ENCODE peak calls at places on chromosomes 4 and X, in six cellular contexts. L is fibroblast of lung, X is neural progenitor cell, W is mammary epithelial cell, J is GM23248, O is GM23338. H is an unnamed sample.

GRCh38 chr4:1099270-1099669 is 14.1 kb downstream of the RNF212 start:
- DNase-seq in W (no peak), L (no peak), O (no peak), X (no peak), J (no peak), H (no peak)

GRCh38 chrX:18410038-18410437 is 15.4 kb upstream of the CDKL5 start:
- DNase-seq in X (peak), L (peak), W (no peak), O (peak), J (peak), H (peak)

GRCh38 chr4:52051615-52052474 is 741 bp downstream of the SPATA18 start:
- DNase-seq in J (peak), W (peak), L (peak), X (peak), O (peak), H (peak)

GRCh38 chr4:113446019-113446418 is 315.5 kb downstream of the CAMK2D start:
- DNase-seq in W (peak), O (no peak), J (peak), L (peak), X (peak), H (peak)

GRCh38 chr4:187480146-187481145 is 515.1 kb upstream of the ZFP42 start:
- DNase-seq in X (no peak), J (peak), O (no peak), W (peak), L (peak), H (peak)

GRCh38 chrX:14266702-14267101 is 237.0 kb upstream of the GEMIN8 start:
- DNase-seq in W (no peak), O (no peak), J (no peak), X (no peak), L (no peak), H (no peak)

GRCh38 chr4:91064157-91064853 is 937.1 kb downstream of the CCSER1 start:
- DNase-seq in O (peak), L (peak), W (peak), J (no peak), X (peak), H (peak)

GRCh38 chr4:140189846-140190245 is 35.9 kb upstream of the MAML3 start:
- DNase-seq in L (no peak), X (no peak), O (no peak), J (no peak), W (no peak), H (no peak)

GRCh38 chr4:123621072-123621705 is 224.6 kb downstream of the SPRY1 start:
- DNase-seq in L (no peak), J (no peak), X (no peak), O (no peak), W (peak), H (peak)

GRCh38 chrX:154779261-154779660 is 16.6 kb downstream of the DKC1 start:
- DNase-seq in W (no peak), X (no peak), O (no peak), J (peak), L (peak), H (peak)

GRCh38 chr4:2280531-2281300 is 18.8 kb upstream of the MXD4 start:
- DNase-seq in W (no peak), X (no peak), J (no peak), O (no peak), L (no peak), H (no peak)

GRCh38 chr4:168647976-168648375 is 151.1 kb downstream of the PALLD start:
- DNase-seq in W (no peak), O (no peak), L (no peak), X (no peak), J (no peak), H (no peak)

GRCh38 chr4:167032876-167033275 is 201.4 kb downstream of the SPOCK3 start:
- DNase-seq in O (no peak), L (peak), X (no peak), W (peak), J (no peak), H (peak)

GRCh38 chrX:13369541-13370140 is 49.8 kb upstream of the ATXN3L start:
- DNase-seq in J (no peak), L (no peak), X (peak), W (no peak), O (no peak), H (no peak)

GRCh38 chr4:154231796-154232478 is 259.7 kb downstream of the DCHS2 start:
- DNase-seq in W (no peak), J (peak), L (no peak), X (no peak), O (no peak), H (no peak)

GRCh38 chr4:31106419-31106818 is 386.2 kb downstream of the PCDH7 start:
- DNase-seq in W (no peak), O (no peak), J (no peak), X (no peak), L (no peak), H (no peak)

GRCh38 chrX:64843224-64843623 is 133.0 kb downstream of the ZC4H2 start:
- DNase-seq in L (no peak), W (no peak), X (no peak), J (no peak), O (no peak), H (no peak)

GRCh38 chr4:111802191-111802590 is 343.1 kb upstream of the FAM241A start:
- DNase-seq in O (no peak), J (peak), W (peak), X (no peak), L (peak), H (no peak)

GRCh38 chr4:3524920-3525319 is 7.3 kb downstream of the LRPAP1 start:
- DNase-seq in W (no peak), J (no peak), O (no peak), X (no peak), L (no peak), H (no peak)

GRCh38 chr4:119783200-119783978 is 154.8 kb upstream of the PDE5A start:
- DNase-seq in O (no peak), L (no peak), W (no peak), J (no peak), X (no peak), H (no peak)

GRCh38 chr4:102139132-102139573 is 206.1 kb downstream of the SLC39A8 start:
- DNase-seq in J (peak), X (no peak), O (no peak), W (peak), L (no peak), H (peak)

GRCh38 chr4:124641715-124642380 is 70.7 kb downstream of the ANKRD50 start:
- DNase-seq in W (peak), X (no peak), L (peak), O (no peak), J (peak), H (peak)

GRCh38 chr4:30716671-30717207 is 3.4 kb upstream of the PCDH7 start:
- DNase-seq in W (peak), L (peak), J (peak), X (no peak), O (peak), H (peak)

GRCh38 chrX:22247169-22247568 is 25.5 kb upstream of the CBLL2 start:
- DNase-seq in X (no peak), O (no peak), L (peak), J (peak), W (peak), H (peak)

GRCh38 chr4:76271248-76271647 is 19.7 kb downstream of the FAM47E start:
- DNase-seq in X (no peak), L (no peak), O (no peak), J (no peak), W (no peak), H (no peak)

GRCh38 chr4:74378573-74378972 is 13.6 kb downstream of the EREG start:
- DNase-seq in L (no peak), O (no peak), W (no peak), X (no peak), J (peak), H (peak)

GRCh38 chrX:103276581-103277002 is at the start of gene TCEAL5:
- DNase-seq in L (no peak), O (peak), W (no peak), X (no peak), J (no peak), H (no peak)
- TF ChIP-seq EZH2 in L (peak), O (no peak), W (peak), X (no peak), J (peak), H (no peak)

GRCh38 chr4:184824776-184825393 is 883 bp downstream of the ACSL1 start:
- DNase-seq in L (no peak), X (no peak), W (peak), O (no peak), J (no peak), H (no peak)
- TF ChIP-seq EZH2 in L (no peak), X (peak), W (no peak), O (peak), J (no peak), H (no peak)

GRCh38 chr4:130068072-130068471 is 972.1 kb downstream of the C4orf33 start:
- DNase-seq in X (no peak), W (no peak), O (no peak), J (no peak), L (no peak), H (no peak)
- TF ChIP-seq EZH2 in X (no peak), W (no peak), O (no peak), J (no peak), L (no peak), H (no peak)

DNA sequence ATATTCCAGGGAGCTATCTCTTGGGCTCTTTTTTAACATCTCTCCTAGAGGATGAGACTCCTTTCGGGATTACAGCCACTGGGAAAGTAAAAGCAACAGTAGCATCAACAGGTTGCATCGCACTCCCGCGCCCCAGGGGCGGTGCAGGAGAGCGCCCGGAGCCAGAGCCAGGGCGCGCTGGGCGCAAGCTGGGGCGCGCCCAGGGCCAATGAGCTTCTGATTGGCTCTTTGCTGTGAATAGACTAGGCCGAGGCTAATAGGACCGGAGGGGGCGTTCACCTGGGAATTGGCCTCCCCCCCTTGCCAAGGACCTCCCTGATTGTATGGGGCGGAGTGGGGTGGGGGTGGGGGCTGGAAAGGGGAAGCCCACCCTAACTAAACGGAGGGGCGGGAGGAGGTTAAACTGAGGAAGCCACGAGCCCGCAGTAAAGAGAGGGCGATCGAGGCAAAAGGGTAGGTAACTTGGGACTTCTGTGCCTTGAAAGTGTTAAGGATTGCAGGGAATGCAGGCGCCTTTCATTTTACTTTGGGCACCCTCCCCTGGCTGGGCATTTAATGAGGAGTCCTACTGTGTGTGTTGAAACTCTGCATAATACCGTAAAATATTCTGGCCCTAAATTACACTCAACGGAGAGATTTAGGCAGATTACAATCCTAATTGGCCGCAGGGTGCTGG is 1.1 kb upstream of the ATOH1 start:
- DNase-seq in L (no peak), W (no peak), X (peak), O (peak), J (no peak), H (no peak)
- TF ChIP-seq EZH2 in L (no peak), W (no peak), X (no peak), O (no peak), J (no peak), H (no peak)

GRCh38 chr4:16082038-16082423 is 1.8 kb downstream of the PROM1 start:
- DNase-seq in L (no peak), X (no peak), W (no peak), O (peak), J (peak), H (no peak)
- TF ChIP-seq EZH2 in L (no peak), X (no peak), W (peak), O (no peak), J (no peak), H (no peak)

GRCh38 chr4:141636771-141637460 is 533 bp downstream of the IL15 start:
- DNase-seq in X (peak), L (peak), W (peak), J (peak), O (peak), H (peak)
- TF ChIP-seq EZH2 in X (peak), L (no peak), W (no peak), J (no peak), O (no peak), H (no peak)

GRCh38 chrX:97597954-97598353 is 714.2 kb downstream of the RPA4 start:
- DNase-seq in J (no peak), W (no peak), L (no peak), O (peak), X (peak), H (no peak)

GRCh38 chrX:97594825-97595224 is 711.1 kb downstream of the RPA4 start:
- DNase-seq in X (no peak), O (no peak), L (no peak), J (no peak), W (no peak), H (no peak)
- TF ChIP-seq EZH2 in X (no peak), O (no peak), L (no peak), J (no peak), W (no peak), H (no peak)

DNA sequence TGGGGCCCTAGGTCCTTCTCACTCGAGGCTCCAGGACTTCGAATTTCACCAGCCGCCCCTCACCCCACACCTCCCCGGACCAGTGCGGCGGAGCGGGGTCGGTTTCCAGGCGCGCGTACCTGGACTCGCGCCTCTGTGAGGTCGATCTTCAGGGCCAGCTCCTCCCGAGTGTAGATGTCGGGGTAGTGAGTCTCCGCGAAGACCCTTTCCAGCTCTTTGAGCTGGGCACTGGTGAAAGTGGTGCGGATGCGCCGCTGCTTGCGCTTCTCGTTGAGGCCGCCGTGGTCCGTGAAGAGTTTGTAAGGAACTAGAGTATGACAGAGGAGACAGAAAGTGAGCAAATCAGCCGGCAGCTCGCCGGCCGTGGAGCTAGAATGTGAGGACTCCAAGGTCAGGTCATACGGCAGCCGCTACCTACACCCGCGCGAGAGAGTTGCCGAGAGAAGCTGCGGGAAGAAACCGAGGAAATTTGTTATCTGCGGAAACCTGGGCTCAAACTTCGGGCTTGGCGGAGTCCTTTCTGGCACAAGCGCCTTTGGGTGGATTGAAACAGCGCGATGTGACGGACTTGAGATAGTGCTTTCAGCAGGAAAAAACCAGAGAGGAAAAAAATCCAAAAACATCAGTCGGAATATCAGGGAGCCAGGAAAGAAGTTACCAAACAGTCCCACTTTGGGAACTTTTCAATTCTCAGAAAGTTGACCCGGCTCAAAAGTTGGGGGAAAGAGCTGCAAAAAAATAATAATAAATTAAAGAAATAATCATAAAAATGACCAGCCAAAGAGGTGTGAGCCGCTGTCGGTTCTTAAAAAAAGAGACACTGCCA is 1.1 kb downstream of the PHOX2B start:
- DNase-seq in J (no peak), W (no peak), O (peak), X (peak), L (no peak), H (no peak)
- TF ChIP-seq EZH2 in J (peak), W (peak), O (peak), X (peak), L (no peak), H (peak)

GRCh38 chrX:140510895-140511295 is 6.0 kb upstream of the SOX3 start:
- DNase-seq in W (no peak), O (peak), X (peak), J (no peak), L (no peak), H (no peak)
- TF ChIP-seq EZH2 in W (no peak), O (peak), X (no peak), J (no peak), L (no peak), H (peak)

H was measured in astrocyte.